ENCODE peak calls at places on chromosomes 2 and 18, in five cellular contexts. One of them, this sample, is unnamed.

GRCh38 chr2:141517180-141517851 is 613.5 kb downstream of the LRP1B start:
- DNase-seq in uterus: no peak
- DNase-seq in IMR-90: no peak
- DNase-seq in H54: no peak
- DNase-seq in A549: peak
- DNase-seq in this sample: no peak

GRCh38 chr2:236743623-236744280 is 174.1 kb downstream of the ACKR3 start:
- DNase-seq in uterus: no peak
- DNase-seq in IMR-90: peak
- DNase-seq in H54: no peak
- DNase-seq in A549: no peak
- DNase-seq in this sample: no peak

GRCh38 chr2:223109341-223109740 is 57.4 kb downstream of the KCNE4 start:
- DNase-seq in uterus: no peak
- DNase-seq in IMR-90: no peak
- DNase-seq in H54: no peak
- DNase-seq in A549: no peak
- DNase-seq in this sample: no peak

GRCh38 chr2:134763164-134763710 is 44.4 kb upstream of the TMEM163 start:
- DNase-seq in uterus: no peak
- DNase-seq in IMR-90: no peak
- DNase-seq in H54: no peak
- DNase-seq in A549: no peak
- DNase-seq in this sample: no peak

GRCh38 chr2:100615886-100616285 is 53.1 kb downstream of the PDCL3 start:
- DNase-seq in uterus: no peak
- DNase-seq in IMR-90: no peak
- DNase-seq in H54: no peak
- DNase-seq in A549: no peak
- DNase-seq in this sample: no peak

GRCh38 chr2:181058378-181059269 is 78.2 kb downstream of the UBE2E3 start:
- DNase-seq in uterus: no peak
- DNase-seq in IMR-90: peak
- DNase-seq in H54: no peak
- DNase-seq in A549: peak
- DNase-seq in this sample: no peak

GRCh38 chr2:68769586-68770270 is 35.1 kb downstream of the ARHGAP25 start:
- DNase-seq in uterus: no peak
- DNase-seq in IMR-90: no peak
- DNase-seq in H54: no peak
- DNase-seq in A549: no peak
- DNase-seq in this sample: no peak

GRCh38 chr18:46958209-46958608 is 40.8 kb downstream of the KATNAL2 start:
- DNase-seq in uterus: no peak
- DNase-seq in IMR-90: no peak
- DNase-seq in H54: no peak
- DNase-seq in A549: no peak
- DNase-seq in this sample: no peak

GRCh38 chr2:26764078-26764887 is at the start of gene SLC35F6:
- DNase-seq in uterus: peak
- DNase-seq in IMR-90: peak
- DNase-seq in H54: peak
- DNase-seq in A549: peak
- DNase-seq in this sample: peak
- TF ChIP-seq POLR2A in uterus: peak
- TF ChIP-seq POLR2A in IMR-90: peak
- TF ChIP-seq POLR2A in H54: peak
- TF ChIP-seq POLR2A in A549: peak
- TF ChIP-seq POLR2A in this sample: peak

GRCh38 chr2:35495182-35495581 is 860.4 kb upstream of the CRIM1 start:
- DNase-seq in uterus: no peak
- DNase-seq in IMR-90: no peak
- DNase-seq in H54: no peak
- DNase-seq in A549: no peak
- DNase-seq in this sample: no peak
- TF ChIP-seq POLR2A in uterus: no peak
- TF ChIP-seq POLR2A in IMR-90: no peak
- TF ChIP-seq POLR2A in H54: no peak
- TF ChIP-seq POLR2A in A549: no peak
- TF ChIP-seq POLR2A in this sample: no peak

GRCh38 chr18:13220326-13220991 is 1.9 kb downstream of the LDLRAD4 start:
- DNase-seq in uterus: no peak
- DNase-seq in IMR-90: no peak
- DNase-seq in H54: no peak
- DNase-seq in A549: no peak
- DNase-seq in this sample: no peak
- TF ChIP-seq POLR2A in uterus: no peak
- TF ChIP-seq POLR2A in IMR-90: no peak
- TF ChIP-seq POLR2A in H54: no peak
- TF ChIP-seq POLR2A in A549: no peak
- TF ChIP-seq POLR2A in this sample: no peak

DNA sequence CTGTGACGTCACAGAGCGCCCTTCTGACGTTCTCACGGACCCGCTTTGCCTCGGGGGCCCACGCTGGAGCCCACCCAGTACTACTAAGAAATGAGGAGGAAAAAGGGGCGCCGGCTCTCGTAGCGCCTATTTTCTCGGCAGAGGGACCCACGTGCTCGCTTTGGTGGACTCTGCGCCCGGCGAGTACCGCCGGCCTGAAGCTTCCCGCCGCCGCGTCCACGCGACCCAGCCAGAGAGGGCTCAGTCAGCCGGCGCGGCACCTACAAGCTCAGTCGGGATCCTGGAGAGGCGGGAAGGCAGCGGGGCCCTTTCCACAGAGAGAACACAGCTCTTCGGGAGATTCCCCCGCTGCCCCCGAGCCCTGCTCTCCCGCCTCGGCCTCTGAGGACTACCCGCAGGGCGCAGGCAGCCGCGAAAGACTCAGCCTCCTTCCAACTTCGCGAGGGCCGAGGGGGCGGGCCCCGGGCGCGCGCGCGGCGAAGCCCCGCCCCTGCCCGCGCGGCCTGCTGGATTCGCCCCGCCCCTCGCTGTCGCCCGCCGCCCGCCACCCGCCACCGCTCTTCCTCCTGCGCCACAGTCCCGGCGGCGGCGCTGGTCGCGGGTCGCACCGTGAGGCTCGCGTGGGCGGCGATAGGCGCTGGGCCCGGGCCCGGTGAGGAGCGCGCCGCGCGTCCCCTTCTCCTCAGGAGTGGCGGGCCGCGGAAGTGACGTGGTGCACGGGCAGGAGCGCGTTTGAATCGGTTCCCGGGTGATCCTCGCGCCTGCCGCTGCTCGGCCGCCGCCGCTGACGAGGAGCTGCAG is at the start of gene SMCHD1:
- DNase-seq in uterus: peak
- DNase-seq in IMR-90: peak
- DNase-seq in H54: peak
- DNase-seq in A549: peak
- DNase-seq in this sample: peak
- TF ChIP-seq POLR2A in uterus: peak
- TF ChIP-seq POLR2A in IMR-90: peak
- TF ChIP-seq POLR2A in H54: peak
- TF ChIP-seq POLR2A in A549: peak
- TF ChIP-seq POLR2A in this sample: peak

GRCh38 chr2:229920011-229920781 is 1.6 kb downstream of the TRIP12 start:
- DNase-seq in uterus: no peak
- DNase-seq in IMR-90: no peak
- DNase-seq in H54: no peak
- DNase-seq in A549: no peak
- DNase-seq in this sample: no peak

GRCh38 chr2:229917793-229918192 is 4.0 kb downstream of the TRIP12 start:
- DNase-seq in uterus: no peak
- DNase-seq in IMR-90: no peak
- DNase-seq in H54: no peak
- DNase-seq in A549: no peak
- DNase-seq in this sample: no peak

GRCh38 chr2:229922449-229923386 is at the start of gene FBXO36:
- DNase-seq in uterus: peak
- DNase-seq in IMR-90: peak
- DNase-seq in H54: peak
- DNase-seq in A549: peak
- DNase-seq in this sample: no peak

GRCh38 chr2:229921892-229922448 is at the start of gene TRIP12:
- DNase-seq in uterus: peak
- DNase-seq in IMR-90: peak
- DNase-seq in H54: peak
- DNase-seq in A549: peak
- DNase-seq in this sample: peak

DNA sequence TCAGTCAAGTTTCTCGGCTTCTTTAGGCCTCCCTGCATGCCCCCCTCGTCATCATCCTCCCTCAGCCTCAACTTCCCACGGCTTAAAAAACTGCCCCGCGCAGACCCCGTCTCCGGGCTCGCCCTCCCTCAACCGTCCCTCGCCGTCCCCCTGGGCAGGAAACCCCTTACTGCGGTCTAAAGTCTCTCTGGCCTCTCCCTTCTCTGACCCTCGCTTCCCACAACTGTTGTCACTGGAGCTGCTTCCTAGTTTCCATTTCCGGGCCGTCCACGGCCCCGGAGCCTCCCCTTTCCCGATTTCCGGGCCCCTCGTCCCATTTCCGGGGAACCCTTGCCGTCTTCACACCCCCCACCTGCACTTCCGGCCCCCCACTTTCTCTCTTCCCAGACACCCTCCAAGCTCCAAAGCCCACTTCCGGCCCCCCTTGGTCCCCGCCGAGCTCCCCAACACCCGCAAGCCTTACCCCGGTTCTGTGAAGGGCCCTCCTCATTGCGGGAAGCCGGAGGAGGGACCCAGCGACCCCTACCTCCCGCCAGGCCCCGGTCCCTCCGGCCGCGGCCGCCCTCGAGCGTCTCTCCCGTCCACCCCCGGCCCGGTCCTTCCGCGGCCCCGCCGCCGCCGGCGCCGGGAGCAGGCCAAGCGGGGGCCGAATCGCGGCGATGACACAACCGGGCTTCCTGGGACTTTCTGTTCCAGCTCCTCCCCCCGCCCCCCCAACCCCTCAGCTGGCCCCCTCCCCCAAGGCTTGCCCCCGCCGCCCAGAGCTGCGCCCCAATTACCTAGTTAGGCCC is 513 bp downstream of the TRIP12 start:
- DNase-seq in uterus: peak
- DNase-seq in IMR-90: peak
- DNase-seq in H54: peak
- DNase-seq in A549: peak
- DNase-seq in this sample: peak
- TF ChIP-seq POLR2A in uterus: peak
- TF ChIP-seq POLR2A in IMR-90: peak
- TF ChIP-seq POLR2A in H54: no peak
- TF ChIP-seq POLR2A in A549: no peak
- TF ChIP-seq POLR2A in this sample: peak

DNA sequence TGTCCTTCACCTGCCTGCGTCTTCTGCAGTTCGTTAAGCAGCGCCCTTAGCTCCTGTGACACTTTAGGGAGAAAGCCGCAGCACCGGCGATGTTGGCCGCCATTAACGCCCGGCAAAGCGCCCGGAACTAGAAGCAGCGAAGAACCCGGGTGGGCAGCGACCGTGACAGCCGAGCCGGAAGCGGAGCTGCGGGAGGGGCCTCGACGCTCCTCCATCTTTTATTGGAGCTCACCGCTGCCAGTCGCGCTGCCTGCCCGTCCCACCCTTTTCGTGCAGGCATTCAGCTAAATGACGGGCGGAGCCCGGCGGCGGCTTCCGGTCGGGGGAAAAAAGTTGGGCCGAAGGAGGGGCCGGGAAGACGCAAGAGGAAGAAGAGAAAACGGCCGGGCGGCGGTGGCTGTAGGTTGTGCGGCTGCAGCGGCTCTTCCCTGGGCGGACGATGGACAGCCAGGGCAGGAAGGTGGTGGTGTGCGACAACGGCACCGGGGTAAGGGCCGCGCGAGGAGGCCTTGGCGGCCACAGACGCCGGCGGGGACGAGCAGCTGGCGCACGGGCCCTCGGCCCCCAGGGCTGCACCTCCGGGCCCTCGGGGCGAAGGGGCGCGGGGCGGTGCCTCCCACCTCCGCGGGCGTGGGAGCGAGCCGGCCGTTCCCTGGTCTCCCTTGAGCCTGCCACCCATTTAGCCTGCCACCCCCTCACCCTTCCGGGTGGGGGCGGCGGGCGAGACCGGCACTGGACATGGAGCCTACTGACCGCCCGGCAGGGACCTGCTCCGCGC is at the start of gene ACTR2:
- DNase-seq in uterus: peak
- DNase-seq in IMR-90: peak
- DNase-seq in H54: peak
- DNase-seq in A549: peak
- DNase-seq in this sample: peak
- TF ChIP-seq POLR2A in uterus: peak
- TF ChIP-seq POLR2A in IMR-90: peak
- TF ChIP-seq POLR2A in H54: peak
- TF ChIP-seq POLR2A in A549: peak
- TF ChIP-seq POLR2A in this sample: peak

DNA sequence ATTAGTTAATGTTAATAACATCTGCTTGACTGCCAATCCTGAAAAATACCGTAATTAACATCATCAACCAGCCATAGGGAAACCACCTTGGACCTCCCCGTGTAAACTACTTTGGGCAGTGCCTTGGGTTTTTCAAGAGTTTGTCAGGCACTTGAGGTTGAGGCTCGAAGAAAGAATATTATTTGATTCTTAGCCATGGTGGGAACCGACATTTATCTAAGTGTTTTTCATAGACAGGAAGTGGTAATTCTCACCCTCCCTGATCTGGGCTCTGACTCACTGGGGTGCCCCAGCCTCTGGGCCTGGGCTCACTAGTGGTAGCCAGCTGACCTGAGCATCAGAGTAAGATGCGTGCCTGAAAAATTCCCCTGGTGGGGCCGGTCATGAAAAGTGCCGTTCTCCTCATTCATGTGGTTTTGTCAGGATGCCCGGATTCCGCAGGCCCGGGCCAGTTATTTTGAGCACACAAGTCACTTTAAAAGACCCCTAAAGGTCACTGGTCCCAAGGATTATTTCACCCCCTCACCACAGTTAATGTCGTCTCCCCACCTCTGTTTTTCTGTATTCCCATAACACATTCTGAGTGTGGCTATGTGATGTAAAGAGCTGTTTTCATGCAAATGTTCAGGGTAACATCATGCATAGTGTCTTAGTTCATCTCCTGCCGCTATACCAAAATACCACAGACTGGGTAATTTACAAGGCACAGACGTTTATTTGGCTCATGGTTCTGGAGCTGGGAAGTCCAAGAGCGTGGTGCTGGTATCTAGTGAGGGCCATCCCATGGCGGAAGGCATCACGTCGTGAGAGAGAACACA is 21.6 kb upstream of the SPATA3 start:
- DNase-seq in uterus: no peak
- DNase-seq in IMR-90: peak
- DNase-seq in H54: peak
- DNase-seq in A549: no peak
- DNase-seq in this sample: no peak
- TF ChIP-seq POLR2A in uterus: no peak
- TF ChIP-seq POLR2A in IMR-90: no peak
- TF ChIP-seq POLR2A in H54: no peak
- TF ChIP-seq POLR2A in A549: no peak
- TF ChIP-seq POLR2A in this sample: no peak

This sample was measured in suprapubic skin.